ENCODE peak calls at places on chromosome 1, in eight cellular contexts. One of them, this sample, is unnamed.

GRCh38 chr1:40257313-40257687 is 736 bp upstream of the ZMPSTE24 start:
- DNase-seq in stimulated activated naive CD8-positive, alpha-beta T cell treated with anti-CD3 and anti-CD28 coated beads, Interleukin-15, Interleukin-2, amounts not matched to agents 100 U/mL and 50 U/mL, for 24 hours: no peak
- DNase-seq in dermis microvascular lymphatic vessel endothelial cell: no peak
- DNase-seq in central memory CD4-positive, alpha-beta T cell: no peak
- DNase-seq in mesendoderm: no peak
- DNase-seq in NCI-H1092: no peak
- DNase-seq in SW480: peak; percentile 50
- DNase-seq in activated CD4-positive, alpha-beta T cell treated with anti-CD3 and anti-CD28 coated beads for 1 hour: no peak
- DNase-seq in this sample: no peak

GRCh38 chr1:57824535-57824934 is 400.7 kb upstream of the DAB1 start:
- DNase-seq in stimulated activated naive CD8-positive, alpha-beta T cell treated with anti-CD3 and anti-CD28 coated beads, Interleukin-15, Interleukin-2, amounts not matched to agents 100 U/mL and 50 U/mL, for 24 hours: no peak
- DNase-seq in dermis microvascular lymphatic vessel endothelial cell: no peak
- DNase-seq in central memory CD4-positive, alpha-beta T cell: no peak
- DNase-seq in mesendoderm: no peak
- DNase-seq in NCI-H1092: no peak
- DNase-seq in SW480: no peak
- DNase-seq in activated CD4-positive, alpha-beta T cell treated with anti-CD3 and anti-CD28 coated beads for 1 hour: no peak
- DNase-seq in this sample: no peak

GRCh38 chr1:230264342-230264741 is 161.8 kb downstream of the PGBD5 start:
- DNase-seq in stimulated activated naive CD8-positive, alpha-beta T cell treated with anti-CD3 and anti-CD28 coated beads, Interleukin-15, Interleukin-2, amounts not matched to agents 100 U/mL and 50 U/mL, for 24 hours: no peak
- DNase-seq in dermis microvascular lymphatic vessel endothelial cell: no peak
- DNase-seq in central memory CD4-positive, alpha-beta T cell: no peak
- DNase-seq in mesendoderm: no peak
- DNase-seq in NCI-H1092: no peak
- DNase-seq in SW480: no peak
- DNase-seq in activated CD4-positive, alpha-beta T cell treated with anti-CD3 and anti-CD28 coated beads for 1 hour: no peak
- DNase-seq in this sample: no peak

GRCh38 chr1:16324456-16324890 is 27.8 kb downstream of the FBXO42 start:
- DNase-seq in stimulated activated naive CD8-positive, alpha-beta T cell treated with anti-CD3 and anti-CD28 coated beads, Interleukin-15, Interleukin-2, amounts not matched to agents 100 U/mL and 50 U/mL, for 24 hours: no peak
- DNase-seq in dermis microvascular lymphatic vessel endothelial cell: no peak
- DNase-seq in central memory CD4-positive, alpha-beta T cell: no peak
- DNase-seq in mesendoderm: peak; percentile 48
- DNase-seq in NCI-H1092: no peak
- DNase-seq in SW480: no peak
- DNase-seq in activated CD4-positive, alpha-beta T cell treated with anti-CD3 and anti-CD28 coated beads for 1 hour: no peak
- DNase-seq in this sample: no peak

GRCh38 chr1:19532519-19532918 is 47.2 kb upstream of the CAPZB start:
- DNase-seq in stimulated activated naive CD8-positive, alpha-beta T cell treated with anti-CD3 and anti-CD28 coated beads, Interleukin-15, Interleukin-2, amounts not matched to agents 100 U/mL and 50 U/mL, for 24 hours: no peak
- DNase-seq in dermis microvascular lymphatic vessel endothelial cell: no peak
- DNase-seq in central memory CD4-positive, alpha-beta T cell: no peak
- DNase-seq in mesendoderm: no peak
- DNase-seq in NCI-H1092: no peak
- DNase-seq in SW480: no peak
- DNase-seq in activated CD4-positive, alpha-beta T cell treated with anti-CD3 and anti-CD28 coated beads for 1 hour: no peak
- DNase-seq in this sample: no peak

GRCh38 chr1:101235696-101236545 is 898 bp upstream of the S1PR1 start:
- DNase-seq in stimulated activated naive CD8-positive, alpha-beta T cell treated with anti-CD3 and anti-CD28 coated beads, Interleukin-15, Interleukin-2, amounts not matched to agents 100 U/mL and 50 U/mL, for 24 hours: peak; percentile 77
- DNase-seq in dermis microvascular lymphatic vessel endothelial cell: peak; percentile 80
- DNase-seq in central memory CD4-positive, alpha-beta T cell: peak; percentile 67
- DNase-seq in mesendoderm: peak; percentile 67
- DNase-seq in NCI-H1092: no peak
- DNase-seq in SW480: peak; percentile 43
- DNase-seq in activated CD4-positive, alpha-beta T cell treated with anti-CD3 and anti-CD28 coated beads for 1 hour: peak; percentile 40
- DNase-seq in this sample: peak; percentile 72

GRCh38 chr1:151936203-151936602 is 26.9 kb upstream of the THEM4 start:
- DNase-seq in stimulated activated naive CD8-positive, alpha-beta T cell treated with anti-CD3 and anti-CD28 coated beads, Interleukin-15, Interleukin-2, amounts not matched to agents 100 U/mL and 50 U/mL, for 24 hours: no peak
- DNase-seq in dermis microvascular lymphatic vessel endothelial cell: no peak
- DNase-seq in central memory CD4-positive, alpha-beta T cell: no peak
- DNase-seq in mesendoderm: no peak
- DNase-seq in NCI-H1092: no peak
- DNase-seq in SW480: no peak
- DNase-seq in activated CD4-positive, alpha-beta T cell treated with anti-CD3 and anti-CD28 coated beads for 1 hour: no peak
- DNase-seq in this sample: no peak

GRCh38 chr1:51526248-51526647 is 7.2 kb upstream of the EPS15 start:
- DNase-seq in stimulated activated naive CD8-positive, alpha-beta T cell treated with anti-CD3 and anti-CD28 coated beads, Interleukin-15, Interleukin-2, amounts not matched to agents 100 U/mL and 50 U/mL, for 24 hours: no peak
- DNase-seq in dermis microvascular lymphatic vessel endothelial cell: no peak
- DNase-seq in central memory CD4-positive, alpha-beta T cell: no peak
- DNase-seq in mesendoderm: no peak
- DNase-seq in NCI-H1092: no peak
- DNase-seq in SW480: no peak
- DNase-seq in activated CD4-positive, alpha-beta T cell treated with anti-CD3 and anti-CD28 coated beads for 1 hour: no peak
- DNase-seq in this sample: no peak

GRCh38 chr1:23889074-23889473 is 21.0 kb upstream of the FUCA1 start:
- DNase-seq in stimulated activated naive CD8-positive, alpha-beta T cell treated with anti-CD3 and anti-CD28 coated beads, Interleukin-15, Interleukin-2, amounts not matched to agents 100 U/mL and 50 U/mL, for 24 hours: no peak
- DNase-seq in dermis microvascular lymphatic vessel endothelial cell: no peak
- DNase-seq in central memory CD4-positive, alpha-beta T cell: no peak
- DNase-seq in mesendoderm: no peak
- DNase-seq in NCI-H1092: no peak
- DNase-seq in SW480: no peak
- DNase-seq in activated CD4-positive, alpha-beta T cell treated with anti-CD3 and anti-CD28 coated beads for 1 hour: no peak
- DNase-seq in this sample: peak; percentile 13

GRCh38 chr1:200172311-200172710 is 144.8 kb downstream of the NR5A2 start:
- DNase-seq in stimulated activated naive CD8-positive, alpha-beta T cell treated with anti-CD3 and anti-CD28 coated beads, Interleukin-15, Interleukin-2, amounts not matched to agents 100 U/mL and 50 U/mL, for 24 hours: no peak
- DNase-seq in dermis microvascular lymphatic vessel endothelial cell: no peak
- DNase-seq in central memory CD4-positive, alpha-beta T cell: no peak
- DNase-seq in mesendoderm: no peak
- DNase-seq in NCI-H1092: no peak
- DNase-seq in SW480: no peak
- DNase-seq in activated CD4-positive, alpha-beta T cell treated with anti-CD3 and anti-CD28 coated beads for 1 hour: no peak
- DNase-seq in this sample: no peak

GRCh38 chr1:212712451-212713303 is 13.0 kb upstream of the BATF3 start:
- DNase-seq in stimulated activated naive CD8-positive, alpha-beta T cell treated with anti-CD3 and anti-CD28 coated beads, Interleukin-15, Interleukin-2, amounts not matched to agents 100 U/mL and 50 U/mL, for 24 hours: no peak
- DNase-seq in dermis microvascular lymphatic vessel endothelial cell: no peak
- DNase-seq in central memory CD4-positive, alpha-beta T cell: no peak
- DNase-seq in mesendoderm: peak; percentile 49
- DNase-seq in NCI-H1092: no peak
- DNase-seq in SW480: no peak
- DNase-seq in activated CD4-positive, alpha-beta T cell treated with anti-CD3 and anti-CD28 coated beads for 1 hour: no peak
- DNase-seq in this sample: no peak

GRCh38 chr1:203091761-203092330 is 6.0 kb upstream of the MYOG start:
- DNase-seq in stimulated activated naive CD8-positive, alpha-beta T cell treated with anti-CD3 and anti-CD28 coated beads, Interleukin-15, Interleukin-2, amounts not matched to agents 100 U/mL and 50 U/mL, for 24 hours: no peak
- DNase-seq in dermis microvascular lymphatic vessel endothelial cell: no peak
- DNase-seq in central memory CD4-positive, alpha-beta T cell: no peak
- DNase-seq in mesendoderm: no peak
- DNase-seq in NCI-H1092: no peak
- DNase-seq in SW480: no peak
- DNase-seq in activated CD4-positive, alpha-beta T cell treated with anti-CD3 and anti-CD28 coated beads for 1 hour: no peak
- DNase-seq in this sample: no peak

GRCh38 chr1:54126271-54126815 is 26.5 kb downstream of the CDCP2 start:
- DNase-seq in stimulated activated naive CD8-positive, alpha-beta T cell treated with anti-CD3 and anti-CD28 coated beads, Interleukin-15, Interleukin-2, amounts not matched to agents 100 U/mL and 50 U/mL, for 24 hours: no peak
- DNase-seq in dermis microvascular lymphatic vessel endothelial cell: peak; percentile 77
- DNase-seq in central memory CD4-positive, alpha-beta T cell: no peak
- DNase-seq in mesendoderm: no peak
- DNase-seq in NCI-H1092: no peak
- DNase-seq in SW480: no peak
- DNase-seq in activated CD4-positive, alpha-beta T cell treated with anti-CD3 and anti-CD28 coated beads for 1 hour: no peak
- DNase-seq in this sample: no peak

GRCh38 chr1:67955591-67955990 is 94.8 kb downstream of the DIRAS3 start:
- DNase-seq in stimulated activated naive CD8-positive, alpha-beta T cell treated with anti-CD3 and anti-CD28 coated beads, Interleukin-15, Interleukin-2, amounts not matched to agents 100 U/mL and 50 U/mL, for 24 hours: no peak
- DNase-seq in dermis microvascular lymphatic vessel endothelial cell: no peak
- DNase-seq in central memory CD4-positive, alpha-beta T cell: no peak
- DNase-seq in mesendoderm: no peak
- DNase-seq in NCI-H1092: no peak
- DNase-seq in SW480: no peak
- DNase-seq in activated CD4-positive, alpha-beta T cell treated with anti-CD3 and anti-CD28 coated beads for 1 hour: no peak
- DNase-seq in this sample: no peak

GRCh38 chr1:201309420-201309819 is 26.1 kb downstream of the PKP1 start:
- DNase-seq in stimulated activated naive CD8-positive, alpha-beta T cell treated with anti-CD3 and anti-CD28 coated beads, Interleukin-15, Interleukin-2, amounts not matched to agents 100 U/mL and 50 U/mL, for 24 hours: peak; percentile 8
- DNase-seq in dermis microvascular lymphatic vessel endothelial cell: peak; percentile 95
- DNase-seq in central memory CD4-positive, alpha-beta T cell: no peak
- DNase-seq in mesendoderm: peak; percentile 98
- DNase-seq in NCI-H1092: peak; percentile 88
- DNase-seq in SW480: peak; percentile 95
- DNase-seq in activated CD4-positive, alpha-beta T cell treated with anti-CD3 and anti-CD28 coated beads for 1 hour: no peak
- DNase-seq in this sample: peak; percentile 83

GRCh38 chr1:152718238-152718637 is 10.3 kb downstream of the LCE4A start:
- DNase-seq in stimulated activated naive CD8-positive, alpha-beta T cell treated with anti-CD3 and anti-CD28 coated beads, Interleukin-15, Interleukin-2, amounts not matched to agents 100 U/mL and 50 U/mL, for 24 hours: no peak
- DNase-seq in dermis microvascular lymphatic vessel endothelial cell: no peak
- DNase-seq in central memory CD4-positive, alpha-beta T cell: no peak
- DNase-seq in mesendoderm: no peak
- DNase-seq in NCI-H1092: no peak
- DNase-seq in SW480: no peak
- DNase-seq in activated CD4-positive, alpha-beta T cell treated with anti-CD3 and anti-CD28 coated beads for 1 hour: no peak
- DNase-seq in this sample: no peak